ENCODE peak calls at places on chromosomes 16 and 17, in ten cellular contexts. O is left lung, P is fibroblast of mammary gland, S is body of pancreas, E is GM23338, D is left ventricle myocardium inferior, J is GM12865, X is cardiac muscle cell, W is A549, B is cardiac fibroblast. T is an unnamed sample.

GRCh38 chr16:1723450-1724147 is 17.6 kb downstream of the MAPK8IP3 start:
- DNase-seq in X (peak; percentile 47), B (peak; percentile 60), E (peak; percentile 67), W (peak; percentile 40), O (no peak), D (no peak), S (peak; percentile 53), J (peak; percentile 36), P (peak; percentile 45), T (no peak)

GRCh38 chr17:8326591-8327583 is 12.8 kb upstream of the ODF4 start:
- DNase-seq in W (no peak), O (peak; percentile 41), S (peak; percentile 20), X (peak; percentile 39), D (peak; percentile 48), E (peak; percentile 61), B (peak; percentile 36), J (no peak), P (peak; percentile 25), T (no peak)

GRCh38 chr17:2212328-2212981 is 91.1 kb downstream of the SMG6 start:
- DNase-seq in D (peak; percentile 35), B (peak; percentile 68), W (no peak), P (peak; percentile 88), S (no peak), J (no peak), E (no peak), X (no peak), O (no peak), T (peak; percentile 76)

GRCh38 chr16:11211977-11212818 is 43.8 kb downstream of the SOCS1 start:
- DNase-seq in E (no peak), X (no peak), S (no peak), P (no peak), D (no peak), W (no peak), O (no peak), J (no peak), B (peak; percentile 53), T (no peak)

GRCh38 chr16:57253410-57253927 is 8.4 kb downstream of the ARL2BP start:
- DNase-seq in O (no peak), P (peak; percentile 41), X (no peak), E (no peak), W (no peak), S (no peak), J (no peak), D (no peak), B (peak; percentile 41), T (peak; percentile 58)

GRCh38 chr17:83007504-83008475 is 71.6 kb upstream of the METRNL start:
- DNase-seq in E (no peak), S (no peak), J (no peak), B (no peak), X (no peak), O (no peak), D (no peak), W (no peak), P (no peak), T (no peak)

GRCh38 chr17:6800422-6801027 is 24.5 kb downstream of the FBXO39 start:
- DNase-seq in S (no peak), O (no peak), E (peak; percentile 69), D (no peak), J (no peak), P (no peak), X (no peak), B (no peak), W (no peak), T (no peak)

GRCh38 chr17:38604479-38605229 is 1.1 kb downstream of the SRCIN1 start:
- DNase-seq in P (no peak), J (peak; percentile 34), W (peak; percentile 52), X (peak; percentile 58), B (no peak), S (no peak), E (peak; percentile 82), D (no peak), O (no peak), T (no peak)

GRCh38 chr17:29713626-29714025 is 90.9 kb upstream of the CORO6 start:
- DNase-seq in J (peak; percentile 69), S (no peak), D (no peak), W (no peak), X (no peak), P (no peak), O (no peak), E (no peak), B (no peak), T (no peak)

GRCh38 chr17:3685174-3685812 is 10.7 kb downstream of the P2RX5 start:
- DNase-seq in O (no peak), D (no peak), P (no peak), W (no peak), X (no peak), S (no peak), B (no peak), E (no peak), J (no peak), T (no peak)

GRCh38 chr16:79618712-79619050 is 18.1 kb upstream of the MAF start:
- DNase-seq in W (no peak), J (no peak), X (no peak), B (no peak), D (no peak), S (no peak), O (no peak), P (no peak), E (no peak), T (no peak)

GRCh38 chr17:3982541-3983017 is 18.3 kb upstream of the ATP2A3 start:
- DNase-seq in B (no peak), E (no peak), W (no peak), X (no peak), P (no peak), J (no peak), D (no peak), O (no peak), S (no peak), T (no peak)

GRCh38 chr17:58325976-58326468 is 2.6 kb downstream of the TSPOAP1 start:
- DNase-seq in J (no peak), X (no peak), D (no peak), W (no peak), E (no peak), P (no peak), O (no peak), S (no peak), B (no peak), T (no peak)

GRCh38 chr17:64129515-64129764 is 504 bp downstream of the ERN1 start:
- DNase-seq in E (peak; percentile 45), P (no peak), O (no peak), B (no peak), D (no peak), J (no peak), S (no peak), X (no peak), W (no peak), T (no peak)

GRCh38 chr16:54356391-54356790 is 69.8 kb upstream of the IRX3 start:
- DNase-seq in X (no peak), J (no peak), B (peak; percentile 54), S (no peak), D (no peak), W (no peak), O (no peak), P (peak; percentile 69), E (no peak), T (peak; percentile 8)

GRCh38 chr17:81944858-81945257 is 2.2 kb downstream of the MYADML2 start:
- DNase-seq in S (no peak), X (no peak), W (no peak), O (no peak), D (no peak), J (no peak), B (no peak), P (no peak), E (no peak), T (no peak)

GRCh38 chr16:54928421-54929089 is 2.1 kb upstream of the IRX5 start:
- DNase-seq in P (peak; percentile 41), D (peak; percentile 76), B (peak; percentile 46), E (peak; percentile 15), J (peak; percentile 51), W (peak; percentile 23), S (peak; percentile 54), X (no peak), O (peak; percentile 77), T (peak; percentile 81)

GRCh38 chr16:85637061-85637807 is 24.1 kb downstream of the GSE1 start:
- DNase-seq in X (no peak), O (no peak), W (no peak), B (no peak), E (no peak), D (no peak), S (no peak), J (no peak), P (no peak), T (no peak)

DNA sequence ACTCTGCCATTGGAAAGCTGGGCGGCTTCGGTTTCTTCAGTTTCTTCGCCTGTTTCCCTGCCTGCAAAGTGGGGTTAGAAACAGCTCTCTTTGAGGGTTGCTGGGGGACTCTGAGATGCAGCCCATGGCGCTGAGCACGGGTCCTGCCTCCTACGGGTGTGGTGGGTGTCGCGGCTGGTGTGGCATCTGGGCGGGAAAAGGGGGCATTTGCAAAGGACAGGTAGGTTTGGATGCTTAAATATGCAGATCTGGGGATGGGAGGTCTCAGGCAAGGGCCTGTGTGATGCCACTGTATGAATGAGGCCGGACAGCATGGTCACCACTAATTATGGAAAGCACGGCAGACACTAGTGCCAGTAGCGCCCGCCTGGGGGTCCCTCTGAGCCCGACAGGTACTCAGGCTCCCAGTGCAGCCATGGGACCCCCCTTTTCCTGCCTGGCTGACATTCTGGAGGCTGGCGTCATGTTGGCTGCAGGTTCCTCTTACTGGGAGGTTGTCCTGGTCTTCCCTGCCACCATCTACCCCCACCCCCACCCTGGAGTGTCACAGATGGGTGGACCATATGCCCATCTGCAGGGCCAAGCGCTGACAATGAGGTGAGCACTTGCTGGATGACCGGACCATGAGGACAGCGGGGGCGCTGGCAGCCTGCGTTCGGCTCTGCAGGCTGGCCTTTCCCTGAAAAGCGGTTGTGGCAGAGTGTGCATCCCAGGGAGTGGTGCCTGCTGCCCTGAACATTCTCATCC is 237.7 kb downstream of the SEC14L1 start:
- DNase-seq in J (no peak), O (no peak), E (no peak), B (no peak), P (no peak), W (no peak), S (no peak), X (no peak), D (no peak), T (peak; percentile 4)
- H3K4me3 ChIP-seq in J (no peak overlapping the region), O (no peak overlapping the region), E (no peak overlapping the region), B (no peak overlapping the region), P (no peak overlapping the region), W (no peak overlapping the region), S (no peak overlapping the region), X (no peak overlapping the region), D (no peak overlapping the region), T (no peak overlapping the region)

GRCh38 chr16:77905356-77905920 is 116.9 kb upstream of the CLEC3A start:
- DNase-seq in P (no peak), X (no peak), S (no peak), B (no peak), W (peak; percentile 16), D (no peak), E (no peak), O (no peak), J (no peak), T (no peak)
- TF ChIP-seq CTCF in P (no peak), X (no peak), S (no peak), B (no peak), W (no peak), D (no peak), E (no peak), O (no peak), J (no peak), T (no peak)

GRCh38 chr17:72030067-72030899 is 90.5 kb upstream of the SOX9 start:
- DNase-seq in W (peak; percentile 88), P (peak; percentile 18), B (peak; percentile 18), O (no peak), S (peak; percentile 48), X (peak; percentile 36), E (peak; percentile 94), D (peak; percentile 16), J (peak; percentile 83), T (peak; percentile 71)
- H3K4me3 ChIP-seq in W (peak overlapping the region; percentile 64), P (peak overlapping the region; percentile 39), B (peak overlapping the region; percentile 49), O (peak overlapping the region; percentile 21), S (peak overlapping the region; percentile 36), X (peak overlapping the region; percentile 23), E (peak overlapping the region; percentile 44), D (peak overlapping the region; percentile 62), J (peak overlapping the region; percentile 51), T (peak overlapping the region; percentile 74)

GRCh38 chr16:66274335-66275110 is 92.0 kb upstream of the CDH5 start:
- DNase-seq in D (no peak), E (no peak), X (no peak), S (no peak), J (peak; percentile 24), W (peak; percentile 33), O (no peak), B (peak; percentile 64), P (peak; percentile 44), T (no peak)
- TF ChIP-seq CTCF in D (peak; percentile 53), E (no peak), X (peak; percentile 36), S (peak; percentile 32), J (peak; percentile 24), W (peak; percentile 35), O (peak; percentile 29), B (peak; percentile 51), P (peak; percentile 30), T (peak; percentile 14)